ENCODE peak calls at places on chromosomes 11 and 22, in eight cellular contexts. One of them, this sample, is unnamed.

GRCh38 chr11:114315749-114316368 is 19.7 kb downstream of the NNMT start:
- DNase-seq in stimulated activated CD8-positive, alpha-beta memory T cell treated with anti-CD3 and anti-CD28 coated beads, Interleukin-7, amount 100 ng/mL, for 24 hours: no peak
- DNase-seq in NCI-H2171 treated with DMSO at 0.1 percent for 48 hours: no peak
- DNase-seq in endothelial cell: no peak
- DNase-seq in left cardiac atrium: no peak
- DNase-seq in stimulated activated CD4-positive, alpha-beta T cell treated with anti-CD3 and anti-CD28 coated beads, Interleukin-4, amount 100 ng/mL, for 24 hours: no peak
- DNase-seq in astrocyte of the spinal cord: peak; percentile 41
- DNase-seq in NCI-H1436 treated with DMSO at 0.1 percent for 48 hours: no peak
- DNase-seq in this sample: peak; percentile 68

GRCh38 chr11:4960877-4961276 is 5.4 kb upstream of the OR51A2 start:
- DNase-seq in stimulated activated CD8-positive, alpha-beta memory T cell treated with anti-CD3 and anti-CD28 coated beads, Interleukin-7, amount 100 ng/mL, for 24 hours: no peak
- DNase-seq in NCI-H2171 treated with DMSO at 0.1 percent for 48 hours: no peak
- DNase-seq in endothelial cell: no peak
- DNase-seq in left cardiac atrium: no peak
- DNase-seq in stimulated activated CD4-positive, alpha-beta T cell treated with anti-CD3 and anti-CD28 coated beads, Interleukin-4, amount 100 ng/mL, for 24 hours: no peak
- DNase-seq in astrocyte of the spinal cord: no peak
- DNase-seq in NCI-H1436 treated with DMSO at 0.1 percent for 48 hours: no peak
- DNase-seq in this sample: no peak

GRCh38 chr11:23112987-23113886 is 253.0 kb upstream of the CCDC179 start:
- DNase-seq in stimulated activated CD8-positive, alpha-beta memory T cell treated with anti-CD3 and anti-CD28 coated beads, Interleukin-7, amount 100 ng/mL, for 24 hours: no peak
- DNase-seq in NCI-H2171 treated with DMSO at 0.1 percent for 48 hours: peak; percentile 72
- DNase-seq in endothelial cell: peak; percentile 33
- DNase-seq in left cardiac atrium: no peak
- DNase-seq in stimulated activated CD4-positive, alpha-beta T cell treated with anti-CD3 and anti-CD28 coated beads, Interleukin-4, amount 100 ng/mL, for 24 hours: no peak
- DNase-seq in astrocyte of the spinal cord: peak; percentile 66
- DNase-seq in NCI-H1436 treated with DMSO at 0.1 percent for 48 hours: no peak
- DNase-seq in this sample: peak; percentile 76

GRCh38 chr22:37728620-37729019 is 31.8 kb downstream of the TRIOBP start:
- DNase-seq in stimulated activated CD8-positive, alpha-beta memory T cell treated with anti-CD3 and anti-CD28 coated beads, Interleukin-7, amount 100 ng/mL, for 24 hours: no peak
- DNase-seq in NCI-H2171 treated with DMSO at 0.1 percent for 48 hours: no peak
- DNase-seq in endothelial cell: no peak
- DNase-seq in left cardiac atrium: no peak
- DNase-seq in stimulated activated CD4-positive, alpha-beta T cell treated with anti-CD3 and anti-CD28 coated beads, Interleukin-4, amount 100 ng/mL, for 24 hours: no peak
- DNase-seq in astrocyte of the spinal cord: no peak
- DNase-seq in NCI-H1436 treated with DMSO at 0.1 percent for 48 hours: no peak
- DNase-seq in this sample: no peak

GRCh38 chr11:2555891-2556290 is 111.1 kb downstream of the KCNQ1 start:
- DNase-seq in stimulated activated CD8-positive, alpha-beta memory T cell treated with anti-CD3 and anti-CD28 coated beads, Interleukin-7, amount 100 ng/mL, for 24 hours: no peak
- DNase-seq in NCI-H2171 treated with DMSO at 0.1 percent for 48 hours: no peak
- DNase-seq in endothelial cell: no peak
- DNase-seq in left cardiac atrium: no peak
- DNase-seq in stimulated activated CD4-positive, alpha-beta T cell treated with anti-CD3 and anti-CD28 coated beads, Interleukin-4, amount 100 ng/mL, for 24 hours: no peak
- DNase-seq in astrocyte of the spinal cord: no peak
- DNase-seq in NCI-H1436 treated with DMSO at 0.1 percent for 48 hours: no peak
- DNase-seq in this sample: no peak

GRCh38 chr11:10294289-10294953 is 402 bp upstream of the SBF2 start:
- DNase-seq in stimulated activated CD8-positive, alpha-beta memory T cell treated with anti-CD3 and anti-CD28 coated beads, Interleukin-7, amount 100 ng/mL, for 24 hours: no peak
- DNase-seq in NCI-H2171 treated with DMSO at 0.1 percent for 48 hours: peak; percentile 47
- DNase-seq in endothelial cell: peak; percentile 51
- DNase-seq in left cardiac atrium: peak; percentile 47
- DNase-seq in stimulated activated CD4-positive, alpha-beta T cell treated with anti-CD3 and anti-CD28 coated beads, Interleukin-4, amount 100 ng/mL, for 24 hours: no peak
- DNase-seq in astrocyte of the spinal cord: peak; percentile 62
- DNase-seq in NCI-H1436 treated with DMSO at 0.1 percent for 48 hours: no peak
- DNase-seq in this sample: peak; percentile 70

GRCh38 chr22:24187731-24188644 is 6.7 kb downstream of the SUSD2 start:
- DNase-seq in stimulated activated CD8-positive, alpha-beta memory T cell treated with anti-CD3 and anti-CD28 coated beads, Interleukin-7, amount 100 ng/mL, for 24 hours: no peak
- DNase-seq in NCI-H2171 treated with DMSO at 0.1 percent for 48 hours: no peak
- DNase-seq in endothelial cell: no peak
- DNase-seq in left cardiac atrium: no peak
- DNase-seq in stimulated activated CD4-positive, alpha-beta T cell treated with anti-CD3 and anti-CD28 coated beads, Interleukin-4, amount 100 ng/mL, for 24 hours: no peak
- DNase-seq in astrocyte of the spinal cord: no peak
- DNase-seq in NCI-H1436 treated with DMSO at 0.1 percent for 48 hours: no peak
- DNase-seq in this sample: no peak

GRCh38 chr22:47195156-47195675 is 432.8 kb downstream of the TBC1D22A start:
- DNase-seq in stimulated activated CD8-positive, alpha-beta memory T cell treated with anti-CD3 and anti-CD28 coated beads, Interleukin-7, amount 100 ng/mL, for 24 hours: no peak
- DNase-seq in NCI-H2171 treated with DMSO at 0.1 percent for 48 hours: no peak
- DNase-seq in endothelial cell: no peak
- DNase-seq in left cardiac atrium: no peak
- DNase-seq in stimulated activated CD4-positive, alpha-beta T cell treated with anti-CD3 and anti-CD28 coated beads, Interleukin-4, amount 100 ng/mL, for 24 hours: no peak
- DNase-seq in astrocyte of the spinal cord: no peak
- DNase-seq in NCI-H1436 treated with DMSO at 0.1 percent for 48 hours: no peak
- DNase-seq in this sample: no peak

GRCh38 chr22:32780726-32781310 is 20.7 kb upstream of the TIMP3 start:
- DNase-seq in stimulated activated CD8-positive, alpha-beta memory T cell treated with anti-CD3 and anti-CD28 coated beads, Interleukin-7, amount 100 ng/mL, for 24 hours: no peak
- DNase-seq in NCI-H2171 treated with DMSO at 0.1 percent for 48 hours: no peak
- DNase-seq in endothelial cell: no peak
- DNase-seq in left cardiac atrium: no peak
- DNase-seq in stimulated activated CD4-positive, alpha-beta T cell treated with anti-CD3 and anti-CD28 coated beads, Interleukin-4, amount 100 ng/mL, for 24 hours: no peak
- DNase-seq in astrocyte of the spinal cord: no peak
- DNase-seq in NCI-H1436 treated with DMSO at 0.1 percent for 48 hours: no peak
- DNase-seq in this sample: no peak

GRCh38 chr22:40819741-40820140 is 595 bp upstream of the SLC25A17 start:
- DNase-seq in stimulated activated CD8-positive, alpha-beta memory T cell treated with anti-CD3 and anti-CD28 coated beads, Interleukin-7, amount 100 ng/mL, for 24 hours: no peak
- DNase-seq in NCI-H2171 treated with DMSO at 0.1 percent for 48 hours: peak; percentile 82
- DNase-seq in endothelial cell: no peak
- DNase-seq in left cardiac atrium: no peak
- DNase-seq in stimulated activated CD4-positive, alpha-beta T cell treated with anti-CD3 and anti-CD28 coated beads, Interleukin-4, amount 100 ng/mL, for 24 hours: peak; percentile 6
- DNase-seq in astrocyte of the spinal cord: no peak
- DNase-seq in NCI-H1436 treated with DMSO at 0.1 percent for 48 hours: no peak
- DNase-seq in this sample: no peak

GRCh38 chr22:27546157-27546556 is 255.4 kb downstream of the MN1 start:
- DNase-seq in stimulated activated CD8-positive, alpha-beta memory T cell treated with anti-CD3 and anti-CD28 coated beads, Interleukin-7, amount 100 ng/mL, for 24 hours: no peak
- DNase-seq in NCI-H2171 treated with DMSO at 0.1 percent for 48 hours: no peak
- DNase-seq in endothelial cell: no peak
- DNase-seq in left cardiac atrium: no peak
- DNase-seq in stimulated activated CD4-positive, alpha-beta T cell treated with anti-CD3 and anti-CD28 coated beads, Interleukin-4, amount 100 ng/mL, for 24 hours: no peak
- DNase-seq in astrocyte of the spinal cord: no peak
- DNase-seq in NCI-H1436 treated with DMSO at 0.1 percent for 48 hours: no peak
- DNase-seq in this sample: no peak

GRCh38 chr22:50720301-50720845 is 17.6 kb upstream of the ACR start:
- DNase-seq in stimulated activated CD8-positive, alpha-beta memory T cell treated with anti-CD3 and anti-CD28 coated beads, Interleukin-7, amount 100 ng/mL, for 24 hours: no peak
- DNase-seq in NCI-H2171 treated with DMSO at 0.1 percent for 48 hours: no peak
- DNase-seq in endothelial cell: no peak
- DNase-seq in left cardiac atrium: no peak
- DNase-seq in stimulated activated CD4-positive, alpha-beta T cell treated with anti-CD3 and anti-CD28 coated beads, Interleukin-4, amount 100 ng/mL, for 24 hours: no peak
- DNase-seq in astrocyte of the spinal cord: no peak
- DNase-seq in NCI-H1436 treated with DMSO at 0.1 percent for 48 hours: no peak
- DNase-seq in this sample: peak; percentile 46

GRCh38 chr11:28911829-28912228 is 803.6 kb downstream of the METTL15 start:
- DNase-seq in stimulated activated CD8-positive, alpha-beta memory T cell treated with anti-CD3 and anti-CD28 coated beads, Interleukin-7, amount 100 ng/mL, for 24 hours: no peak
- DNase-seq in NCI-H2171 treated with DMSO at 0.1 percent for 48 hours: no peak
- DNase-seq in endothelial cell: no peak
- DNase-seq in left cardiac atrium: no peak
- DNase-seq in stimulated activated CD4-positive, alpha-beta T cell treated with anti-CD3 and anti-CD28 coated beads, Interleukin-4, amount 100 ng/mL, for 24 hours: no peak
- DNase-seq in astrocyte of the spinal cord: no peak
- DNase-seq in NCI-H1436 treated with DMSO at 0.1 percent for 48 hours: no peak
- DNase-seq in this sample: no peak

GRCh38 chr22:30503551-30503950 is 1.9 kb downstream of the SEC14L4 start:
- DNase-seq in stimulated activated CD8-positive, alpha-beta memory T cell treated with anti-CD3 and anti-CD28 coated beads, Interleukin-7, amount 100 ng/mL, for 24 hours: no peak
- DNase-seq in NCI-H2171 treated with DMSO at 0.1 percent for 48 hours: no peak
- DNase-seq in endothelial cell: no peak
- DNase-seq in left cardiac atrium: no peak
- DNase-seq in stimulated activated CD4-positive, alpha-beta T cell treated with anti-CD3 and anti-CD28 coated beads, Interleukin-4, amount 100 ng/mL, for 24 hours: no peak
- DNase-seq in astrocyte of the spinal cord: no peak
- DNase-seq in NCI-H1436 treated with DMSO at 0.1 percent for 48 hours: no peak
- DNase-seq in this sample: no peak

GRCh38 chr11:27541790-27542189 is 35.2 kb upstream of the LIN7C start:
- DNase-seq in stimulated activated CD8-positive, alpha-beta memory T cell treated with anti-CD3 and anti-CD28 coated beads, Interleukin-7, amount 100 ng/mL, for 24 hours: no peak
- DNase-seq in NCI-H2171 treated with DMSO at 0.1 percent for 48 hours: no peak
- DNase-seq in endothelial cell: no peak
- DNase-seq in left cardiac atrium: no peak
- DNase-seq in stimulated activated CD4-positive, alpha-beta T cell treated with anti-CD3 and anti-CD28 coated beads, Interleukin-4, amount 100 ng/mL, for 24 hours: no peak
- DNase-seq in astrocyte of the spinal cord: no peak
- DNase-seq in NCI-H1436 treated with DMSO at 0.1 percent for 48 hours: no peak
- DNase-seq in this sample: no peak

GRCh38 chr11:13336246-13336873 is 58.8 kb downstream of the BMAL1 start:
- DNase-seq in stimulated activated CD8-positive, alpha-beta memory T cell treated with anti-CD3 and anti-CD28 coated beads, Interleukin-7, amount 100 ng/mL, for 24 hours: no peak
- DNase-seq in NCI-H2171 treated with DMSO at 0.1 percent for 48 hours: no peak
- DNase-seq in endothelial cell: no peak
- DNase-seq in left cardiac atrium: peak; percentile 44
- DNase-seq in stimulated activated CD4-positive, alpha-beta T cell treated with anti-CD3 and anti-CD28 coated beads, Interleukin-4, amount 100 ng/mL, for 24 hours: no peak
- DNase-seq in astrocyte of the spinal cord: peak; percentile 39
- DNase-seq in NCI-H1436 treated with DMSO at 0.1 percent for 48 hours: no peak
- DNase-seq in this sample: no peak

GRCh38 chr11:119995730-119996491 is 142.0 kb downstream of the TRIM29 start:
- DNase-seq in stimulated activated CD8-positive, alpha-beta memory T cell treated with anti-CD3 and anti-CD28 coated beads, Interleukin-7, amount 100 ng/mL, for 24 hours: no peak
- DNase-seq in NCI-H2171 treated with DMSO at 0.1 percent for 48 hours: no peak
- DNase-seq in endothelial cell: no peak
- DNase-seq in left cardiac atrium: no peak
- DNase-seq in stimulated activated CD4-positive, alpha-beta T cell treated with anti-CD3 and anti-CD28 coated beads, Interleukin-4, amount 100 ng/mL, for 24 hours: no peak
- DNase-seq in astrocyte of the spinal cord: no peak
- DNase-seq in NCI-H1436 treated with DMSO at 0.1 percent for 48 hours: no peak
- DNase-seq in this sample: no peak

GRCh38 chr11:23314162-23314561 is 453.9 kb upstream of the CCDC179 start:
- DNase-seq in stimulated activated CD8-positive, alpha-beta memory T cell treated with anti-CD3 and anti-CD28 coated beads, Interleukin-7, amount 100 ng/mL, for 24 hours: no peak
- DNase-seq in NCI-H2171 treated with DMSO at 0.1 percent for 48 hours: no peak
- DNase-seq in endothelial cell: no peak
- DNase-seq in left cardiac atrium: no peak
- DNase-seq in stimulated activated CD4-positive, alpha-beta T cell treated with anti-CD3 and anti-CD28 coated beads, Interleukin-4, amount 100 ng/mL, for 24 hours: no peak
- DNase-seq in astrocyte of the spinal cord: no peak
- DNase-seq in NCI-H1436 treated with DMSO at 0.1 percent for 48 hours: no peak
- DNase-seq in this sample: no peak

GRCh38 chr22:41682033-41682807 is 6.4 kb downstream of the SNU13 start:
- DNase-seq in stimulated activated CD8-positive, alpha-beta memory T cell treated with anti-CD3 and anti-CD28 coated beads, Interleukin-7, amount 100 ng/mL, for 24 hours: peak; percentile 73
- DNase-seq in NCI-H2171 treated with DMSO at 0.1 percent for 48 hours: peak; percentile 77
- DNase-seq in endothelial cell: peak; percentile 81
- DNase-seq in left cardiac atrium: peak; percentile 87
- DNase-seq in stimulated activated CD4-positive, alpha-beta T cell treated with anti-CD3 and anti-CD28 coated beads, Interleukin-4, amount 100 ng/mL, for 24 hours: peak; percentile 86
- DNase-seq in astrocyte of the spinal cord: peak; percentile 88
- DNase-seq in NCI-H1436 treated with DMSO at 0.1 percent for 48 hours: no peak
- DNase-seq in this sample: peak; percentile 88

GRCh38 chr11:114522818-114523217 is 36.9 kb downstream of the NXPE1 start:
- DNase-seq in stimulated activated CD8-positive, alpha-beta memory T cell treated with anti-CD3 and anti-CD28 coated beads, Interleukin-7, amount 100 ng/mL, for 24 hours: no peak
- DNase-seq in NCI-H2171 treated with DMSO at 0.1 percent for 48 hours: no peak
- DNase-seq in endothelial cell: no peak
- DNase-seq in left cardiac atrium: no peak
- DNase-seq in stimulated activated CD4-positive, alpha-beta T cell treated with anti-CD3 and anti-CD28 coated beads, Interleukin-4, amount 100 ng/mL, for 24 hours: no peak
- DNase-seq in astrocyte of the spinal cord: no peak
- DNase-seq in NCI-H1436 treated with DMSO at 0.1 percent for 48 hours: no peak
- DNase-seq in this sample: no peak

GRCh38 chr11:115990004-115990447 is 485.8 kb upstream of the CADM1 start:
- DNase-seq in stimulated activated CD8-positive, alpha-beta memory T cell treated with anti-CD3 and anti-CD28 coated beads, Interleukin-7, amount 100 ng/mL, for 24 hours: no peak
- DNase-seq in NCI-H2171 treated with DMSO at 0.1 percent for 48 hours: no peak
- DNase-seq in endothelial cell: peak; percentile 66
- DNase-seq in left cardiac atrium: peak; percentile 28
- DNase-seq in stimulated activated CD4-positive, alpha-beta T cell treated with anti-CD3 and anti-CD28 coated beads, Interleukin-4, amount 100 ng/mL, for 24 hours: no peak
- DNase-seq in astrocyte of the spinal cord: no peak
- DNase-seq in NCI-H1436 treated with DMSO at 0.1 percent for 48 hours: no peak
- DNase-seq in this sample: peak; percentile 23

GRCh38 chr11:64869571-64870175 is 8.7 kb downstream of the EHD1 start:
- DNase-seq in stimulated activated CD8-positive, alpha-beta memory T cell treated with anti-CD3 and anti-CD28 coated beads, Interleukin-7, amount 100 ng/mL, for 24 hours: no peak
- DNase-seq in NCI-H2171 treated with DMSO at 0.1 percent for 48 hours: no peak
- DNase-seq in endothelial cell: no peak
- DNase-seq in left cardiac atrium: no peak
- DNase-seq in stimulated activated CD4-positive, alpha-beta T cell treated with anti-CD3 and anti-CD28 coated beads, Interleukin-4, amount 100 ng/mL, for 24 hours: no peak
- DNase-seq in astrocyte of the spinal cord: no peak
- DNase-seq in NCI-H1436 treated with DMSO at 0.1 percent for 48 hours: no peak
- DNase-seq in this sample: no peak

GRCh38 chr11:78365381-78365792 is 52.2 kb downstream of the GAB2 start:
- DNase-seq in stimulated activated CD8-positive, alpha-beta memory T cell treated with anti-CD3 and anti-CD28 coated beads, Interleukin-7, amount 100 ng/mL, for 24 hours: no peak
- DNase-seq in NCI-H2171 treated with DMSO at 0.1 percent for 48 hours: no peak
- DNase-seq in endothelial cell: no peak
- DNase-seq in left cardiac atrium: no peak
- DNase-seq in stimulated activated CD4-positive, alpha-beta T cell treated with anti-CD3 and anti-CD28 coated beads, Interleukin-4, amount 100 ng/mL, for 24 hours: no peak
- DNase-seq in astrocyte of the spinal cord: no peak
- DNase-seq in NCI-H1436 treated with DMSO at 0.1 percent for 48 hours: no peak
- DNase-seq in this sample: no peak

GRCh38 chr22:31764785-31765184 is 11.0 kb downstream of the DEPDC5 start:
- DNase-seq in stimulated activated CD8-positive, alpha-beta memory T cell treated with anti-CD3 and anti-CD28 coated beads, Interleukin-7, amount 100 ng/mL, for 24 hours: no peak
- DNase-seq in NCI-H2171 treated with DMSO at 0.1 percent for 48 hours: no peak
- DNase-seq in endothelial cell: no peak
- DNase-seq in left cardiac atrium: no peak
- DNase-seq in stimulated activated CD4-positive, alpha-beta T cell treated with anti-CD3 and anti-CD28 coated beads, Interleukin-4, amount 100 ng/mL, for 24 hours: no peak
- DNase-seq in astrocyte of the spinal cord: no peak
- DNase-seq in NCI-H1436 treated with DMSO at 0.1 percent for 48 hours: no peak
- DNase-seq in this sample: no peak

GRCh38 chr22:37544955-37545702 is 15.2 kb upstream of the CDC42EP1 start:
- DNase-seq in stimulated activated CD8-positive, alpha-beta memory T cell treated with anti-CD3 and anti-CD28 coated beads, Interleukin-7, amount 100 ng/mL, for 24 hours: no peak
- DNase-seq in NCI-H2171 treated with DMSO at 0.1 percent for 48 hours: no peak
- DNase-seq in endothelial cell: peak; percentile 90
- DNase-seq in left cardiac atrium: peak; percentile 78
- DNase-seq in stimulated activated CD4-positive, alpha-beta T cell treated with anti-CD3 and anti-CD28 coated beads, Interleukin-4, amount 100 ng/mL, for 24 hours: peak; percentile 61
- DNase-seq in astrocyte of the spinal cord: peak; percentile 58
- DNase-seq in NCI-H1436 treated with DMSO at 0.1 percent for 48 hours: no peak
- DNase-seq in this sample: peak; percentile 86

GRCh38 chr11:78310500-78310909 is 107.1 kb downstream of the GAB2 start:
- DNase-seq in stimulated activated CD8-positive, alpha-beta memory T cell treated with anti-CD3 and anti-CD28 coated beads, Interleukin-7, amount 100 ng/mL, for 24 hours: no peak
- DNase-seq in NCI-H2171 treated with DMSO at 0.1 percent for 48 hours: no peak
- DNase-seq in endothelial cell: no peak
- DNase-seq in left cardiac atrium: peak; percentile 58
- DNase-seq in stimulated activated CD4-positive, alpha-beta T cell treated with anti-CD3 and anti-CD28 coated beads, Interleukin-4, amount 100 ng/mL, for 24 hours: no peak
- DNase-seq in astrocyte of the spinal cord: no peak
- DNase-seq in NCI-H1436 treated with DMSO at 0.1 percent for 48 hours: no peak
- DNase-seq in this sample: peak; percentile 26

GRCh38 chr22:25900880-25901279 is 158.9 kb downstream of the MYO18B start:
- DNase-seq in stimulated activated CD8-positive, alpha-beta memory T cell treated with anti-CD3 and anti-CD28 coated beads, Interleukin-7, amount 100 ng/mL, for 24 hours: no peak
- DNase-seq in NCI-H2171 treated with DMSO at 0.1 percent for 48 hours: no peak
- DNase-seq in endothelial cell: no peak
- DNase-seq in left cardiac atrium: no peak
- DNase-seq in stimulated activated CD4-positive, alpha-beta T cell treated with anti-CD3 and anti-CD28 coated beads, Interleukin-4, amount 100 ng/mL, for 24 hours: no peak
- DNase-seq in astrocyte of the spinal cord: no peak
- DNase-seq in NCI-H1436 treated with DMSO at 0.1 percent for 48 hours: no peak
- DNase-seq in this sample: no peak

GRCh38 chr11:78789365-78789764 is 214.7 kb upstream of the NARS2 start:
- DNase-seq in stimulated activated CD8-positive, alpha-beta memory T cell treated with anti-CD3 and anti-CD28 coated beads, Interleukin-7, amount 100 ng/mL, for 24 hours: no peak
- DNase-seq in NCI-H2171 treated with DMSO at 0.1 percent for 48 hours: no peak
- DNase-seq in endothelial cell: no peak
- DNase-seq in left cardiac atrium: no peak
- DNase-seq in stimulated activated CD4-positive, alpha-beta T cell treated with anti-CD3 and anti-CD28 coated beads, Interleukin-4, amount 100 ng/mL, for 24 hours: no peak
- DNase-seq in astrocyte of the spinal cord: no peak
- DNase-seq in NCI-H1436 treated with DMSO at 0.1 percent for 48 hours: no peak
- DNase-seq in this sample: peak; percentile 8

GRCh38 chr11:128308793-128309192 is 278.6 kb downstream of the ETS1 start:
- DNase-seq in stimulated activated CD8-positive, alpha-beta memory T cell treated with anti-CD3 and anti-CD28 coated beads, Interleukin-7, amount 100 ng/mL, for 24 hours: no peak
- DNase-seq in NCI-H2171 treated with DMSO at 0.1 percent for 48 hours: no peak
- DNase-seq in endothelial cell: no peak
- DNase-seq in left cardiac atrium: no peak
- DNase-seq in stimulated activated CD4-positive, alpha-beta T cell treated with anti-CD3 and anti-CD28 coated beads, Interleukin-4, amount 100 ng/mL, for 24 hours: no peak
- DNase-seq in astrocyte of the spinal cord: no peak
- DNase-seq in NCI-H1436 treated with DMSO at 0.1 percent for 48 hours: no peak
- DNase-seq in this sample: no peak

GRCh38 chr11:111923351-111923788 is 4.7 kb downstream of the C11orf52 start:
- DNase-seq in stimulated activated CD8-positive, alpha-beta memory T cell treated with anti-CD3 and anti-CD28 coated beads, Interleukin-7, amount 100 ng/mL, for 24 hours: no peak
- DNase-seq in NCI-H2171 treated with DMSO at 0.1 percent for 48 hours: no peak
- DNase-seq in endothelial cell: no peak
- DNase-seq in left cardiac atrium: no peak
- DNase-seq in stimulated activated CD4-positive, alpha-beta T cell treated with anti-CD3 and anti-CD28 coated beads, Interleukin-4, amount 100 ng/mL, for 24 hours: no peak
- DNase-seq in astrocyte of the spinal cord: peak; percentile 36
- DNase-seq in NCI-H1436 treated with DMSO at 0.1 percent for 48 hours: no peak
- DNase-seq in this sample: no peak

GRCh38 chr22:45918455-45919370 is 58.2 kb downstream of the WNT7B start:
- DNase-seq in stimulated activated CD8-positive, alpha-beta memory T cell treated with anti-CD3 and anti-CD28 coated beads, Interleukin-7, amount 100 ng/mL, for 24 hours: no peak
- DNase-seq in NCI-H2171 treated with DMSO at 0.1 percent for 48 hours: no peak
- DNase-seq in endothelial cell: no peak
- DNase-seq in left cardiac atrium: no peak
- DNase-seq in stimulated activated CD4-positive, alpha-beta T cell treated with anti-CD3 and anti-CD28 coated beads, Interleukin-4, amount 100 ng/mL, for 24 hours: no peak
- DNase-seq in astrocyte of the spinal cord: peak; percentile 48
- DNase-seq in NCI-H1436 treated with DMSO at 0.1 percent for 48 hours: no peak
- DNase-seq in this sample: no peak

GRCh38 chr22:49508561-49508960 is 319.1 kb downstream of the BRD1 start:
- DNase-seq in stimulated activated CD8-positive, alpha-beta memory T cell treated with anti-CD3 and anti-CD28 coated beads, Interleukin-7, amount 100 ng/mL, for 24 hours: no peak
- DNase-seq in NCI-H2171 treated with DMSO at 0.1 percent for 48 hours: no peak
- DNase-seq in endothelial cell: no peak
- DNase-seq in left cardiac atrium: no peak
- DNase-seq in stimulated activated CD4-positive, alpha-beta T cell treated with anti-CD3 and anti-CD28 coated beads, Interleukin-4, amount 100 ng/mL, for 24 hours: no peak
- DNase-seq in astrocyte of the spinal cord: no peak
- DNase-seq in NCI-H1436 treated with DMSO at 0.1 percent for 48 hours: no peak
- DNase-seq in this sample: no peak

GRCh38 chr11:10930224-10930960 is 72.5 kb upstream of the ZBED5 start:
- DNase-seq in stimulated activated CD8-positive, alpha-beta memory T cell treated with anti-CD3 and anti-CD28 coated beads, Interleukin-7, amount 100 ng/mL, for 24 hours: no peak
- DNase-seq in NCI-H2171 treated with DMSO at 0.1 percent for 48 hours: peak; percentile 22
- DNase-seq in endothelial cell: no peak
- DNase-seq in left cardiac atrium: no peak
- DNase-seq in stimulated activated CD4-positive, alpha-beta T cell treated with anti-CD3 and anti-CD28 coated beads, Interleukin-4, amount 100 ng/mL, for 24 hours: no peak
- DNase-seq in astrocyte of the spinal cord: peak; percentile 50
- DNase-seq in NCI-H1436 treated with DMSO at 0.1 percent for 48 hours: no peak
- DNase-seq in this sample: no peak

This sample was measured in hepatocyte.